ENCODE peak calls at places on chromosome X, in six cellular contexts. A, O, H, F, I and E are unnamed samples. For H3K27me3, the result is how much of the 10 kb centered on the place peaks cover.

GRCh38 chrX:53435997-53436396 is 1.8 kb upstream of the HSD17B10 start:
- DNase-seq in A (peak), O (peak), H (peak), F (peak), I (peak), E (no peak)

GRCh38 chrX:155313766-155314165 is 20.6 kb downstream of the CLIC2 start:
- DNase-seq in A (no peak), O (no peak), H (no peak), F (peak), I (no peak), E (no peak)

GRCh38 chrX:15576019-15576418 is 24.7 kb downstream of the ACE2 start:
- DNase-seq in A (no peak), O (no peak), H (no peak), F (peak), I (no peak), E (no peak)

GRCh38 chrX:106680716-106681115 is 45.8 kb upstream of the RNF128 start:
- DNase-seq in A (no peak), O (no peak), H (no peak), F (no peak), I (no peak), E (no peak)

GRCh38 chrX:151981129-151981528 is 6.7 kb upstream of the GABRE start:
- DNase-seq in A (no peak), O (no peak), H (no peak), F (peak), I (no peak), E (no peak)

GRCh38 chrX:104668550-104668949 is 102.6 kb downstream of the IL1RAPL2 start:
- DNase-seq in A (no peak), O (no peak), H (no peak), F (peak), I (no peak), E (no peak)

GRCh38 chrX:1529328-1529727 is 7.7 kb downstream of the P2RY8 start:
- DNase-seq in A (no peak), O (no peak), H (no peak), F (no peak), I (no peak), E (no peak)

GRCh38 chrX:31132803-31133202 is 61.0 kb upstream of the FTHL17 start:
- DNase-seq in A (no peak), O (no peak), H (no peak), F (no peak), I (no peak), E (no peak)

GRCh38 chrX:39602226-39602625 is 495.5 kb downstream of the BCOR start:
- DNase-seq in A (no peak), O (no peak), H (no peak), F (no peak), I (no peak), E (no peak)

GRCh38 chrX:69195810-69196209 is 30.6 kb upstream of the PJA1 start:
- DNase-seq in A (no peak), O (no peak), H (no peak), F (no peak), I (no peak), E (no peak)

GRCh38 chrX:15465347-15465746 is 27.8 kb downstream of the PIR start:
- DNase-seq in A (no peak), O (no peak), H (no peak), F (no peak), I (peak), E (no peak)

GRCh38 chrX:67347145-67347544 is 196.7 kb upstream of the AR start:
- DNase-seq in A (no peak), O (no peak), H (no peak), F (no peak), I (no peak), E (no peak)

GRCh38 chrX:7972586-7972985 is 45.4 kb upstream of the PNPLA4 start:
- DNase-seq in A (no peak), O (no peak), H (no peak), F (no peak), I (no peak), E (no peak)

GRCh38 chrX:154368630-154369452 is 5.6 kb downstream of the FLNA start:
- DNase-seq in A (peak), O (peak), H (peak), F (peak), I (peak), E (peak)

GRCh38 chrX:153488231-153488914 is 6.4 kb upstream of the BGN start:
- DNase-seq in A (no peak), O (peak), H (no peak), F (no peak), I (peak), E (no peak)

GRCh38 chrX:50456712-50457484 is 13.7 kb downstream of the DGKK start:
- DNase-seq in A (no peak), O (no peak), H (no peak), F (no peak), I (no peak), E (no peak)

GRCh38 chrX:49111846-49112245 is 11.7 kb downstream of the GPKOW start:
- DNase-seq in A (no peak), O (no peak), H (peak), F (no peak), I (no peak), E (no peak)

GRCh38 chrX:130695931-130696330 is 207.1 kb downstream of the ENOX2 start:
- DNase-seq in A (no peak), O (no peak), H (no peak), F (no peak), I (no peak), E (no peak)

GRCh38 chrX:1322393-1322792 is 14.2 kb upstream of the IL3RA start:
- DNase-seq in A (no peak), O (no peak), H (no peak), F (peak), I (no peak), E (no peak)

GRCh38 chrX:6660567-6661252 is 125.8 kb upstream of the VCX3A start:
- DNase-seq in A (no peak), O (no peak), H (no peak), F (no peak), I (no peak), E (no peak)

GRCh38 chrX:154534526-154535322 is 11.9 kb downstream of the G6PD start:
- DNase-seq in A (peak), O (peak), H (peak), F (peak), I (peak), E (no peak)

GRCh38 chrX:154484255-154485149 is 1.9 kb downstream of the UBL4A start:
- DNase-seq in A (peak), O (no peak), H (no peak), F (peak), I (peak), E (no peak)

GRCh38 chrX:153411255-153411987 is at the start of gene ZFP92:
- DNase-seq in A (peak), O (peak), H (no peak), F (no peak), I (peak), E (no peak)

GRCh38 chrX:124300412-124300811 is 32.0 kb upstream of the TEX13D start:
- DNase-seq in A (no peak), O (no peak), H (no peak), F (no peak), I (no peak), E (no peak)

GRCh38 chrX:6184900-6185515 is 43.7 kb downstream of the NLGN4X start:
- DNase-seq in A (peak), O (no peak), H (no peak), F (no peak), I (no peak), E (no peak)

GRCh38 chrX:3393581-3394111 is 47.2 kb upstream of the MXRA5 start:
- DNase-seq in A (no peak), O (no peak), H (no peak), F (no peak), I (no peak), E (no peak)

GRCh38 chrX:79133897-79134296 is 10.6 kb upstream of the GPR174 start:
- DNase-seq in A (no peak), O (no peak), H (no peak), F (no peak), I (no peak), E (no peak)

GRCh38 chrX:50967734-50968133 is 57.2 kb downstream of the BMP15 start:
- DNase-seq in A (no peak), O (no peak), H (no peak), F (peak), I (no peak), E (no peak)

GRCh38 chrX:40058719-40059118 is 39.0 kb downstream of the BCOR start:
- DNase-seq in A (peak), O (no peak), H (no peak), F (no peak), I (no peak), E (no peak)

GRCh38 chrX:41082783-41083182 is 2.5 kb upstream of the USP9X start:
- DNase-seq in A (no peak), O (no peak), H (no peak), F (no peak), I (no peak), E (no peak)

GRCh38 chrX:131058136-131058868 is at the start of gene ARHGAP36:
- DNase-seq in A (no peak), O (no peak), H (no peak), F (no peak), I (no peak), E (no peak)

GRCh38 chrX:11557120-11557519 is 108.6 kb downstream of the ARHGAP6 start:
- DNase-seq in A (no peak), O (no peak), H (no peak), F (peak), I (no peak), E (no peak)

GRCh38 chrX:133495464-133496391 is 80.4 kb upstream of the GPC4 start:
- DNase-seq in A (peak), O (peak), H (peak), F (no peak), I (peak), E (no peak)

DNA sequence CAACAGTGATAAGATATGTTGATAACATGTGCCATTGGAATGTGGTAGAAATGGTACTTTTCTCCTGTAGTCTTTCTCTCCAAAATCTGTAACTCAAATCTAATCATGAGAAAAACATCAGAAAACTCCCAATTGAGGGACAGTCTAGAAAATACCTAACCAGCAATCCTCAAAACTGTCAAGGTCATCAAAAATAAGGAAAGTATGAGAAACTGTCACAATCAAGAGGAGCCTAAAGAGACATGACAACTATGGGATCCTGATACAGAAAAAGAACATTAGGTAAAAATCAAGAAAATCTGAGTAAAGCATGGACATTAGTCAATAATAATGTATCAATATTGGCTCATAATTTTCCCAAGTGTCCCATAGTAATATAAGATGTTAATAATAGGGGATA is 124.5 kb upstream of the PPP1R2C start:
- DNase-seq in A (no peak), O (no peak), H (no peak), F (no peak), I (no peak), E (no peak)
- H3K27me3 ChIP-seq in A (under half), O (under half), H (under half), F (under half), I (under half), E (under half)

DNA sequence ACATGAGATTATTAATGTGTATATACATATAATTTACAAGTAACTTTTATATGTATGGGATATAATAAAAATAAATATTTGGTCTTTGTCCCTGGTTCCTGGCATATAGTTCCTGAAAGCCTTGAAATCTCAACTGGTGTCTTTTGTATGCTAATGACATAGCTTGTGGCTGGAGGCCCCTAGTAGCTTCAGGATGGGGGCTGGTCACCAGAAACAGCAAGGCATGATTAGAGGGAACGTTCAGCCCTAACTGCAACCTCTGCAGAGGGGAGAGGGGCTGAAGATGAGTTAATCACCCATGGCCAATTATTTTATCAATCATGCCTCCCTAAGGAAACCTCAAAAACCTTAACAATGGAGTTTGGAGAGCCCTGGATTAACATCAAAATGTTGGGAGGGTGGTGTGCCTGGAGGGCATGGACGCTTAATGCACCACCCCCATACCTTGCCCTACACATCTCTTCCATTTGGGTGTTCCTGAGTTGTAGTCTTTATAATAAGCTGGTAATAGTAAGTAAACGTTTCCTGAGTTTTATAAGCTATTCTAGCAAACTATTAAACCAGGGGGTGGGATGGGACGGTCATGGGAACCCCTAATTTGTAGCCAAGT is 21.3 kb downstream of the PIN4 start:
- DNase-seq in A (no peak), O (no peak), H (no peak), F (no peak), I (no peak), E (no peak)
- H3K27ac ChIP-seq in A (no peak), O (no peak), H (no peak), F (peak), I (no peak), E (no peak)

GRCh38 chrX:12595746-12596145 is 195.5 kb upstream of the PRPS2 start:
- DNase-seq in A (no peak), O (no peak), H (no peak), F (no peak), I (no peak), E (no peak)
- H3K27me3 ChIP-seq in A (under half), O (under half), H (under half), F (under half), I (under half), E (under half)

GRCh38 chrX:119853449-119853848 is 686 bp upstream of the UPF3B start:
- DNase-seq in A (peak), O (no peak), H (no peak), F (no peak), I (no peak), E (no peak)
- H3K27ac ChIP-seq in A (peak), O (peak), H (peak), F (no peak), I (peak), E (peak)

DNA sequence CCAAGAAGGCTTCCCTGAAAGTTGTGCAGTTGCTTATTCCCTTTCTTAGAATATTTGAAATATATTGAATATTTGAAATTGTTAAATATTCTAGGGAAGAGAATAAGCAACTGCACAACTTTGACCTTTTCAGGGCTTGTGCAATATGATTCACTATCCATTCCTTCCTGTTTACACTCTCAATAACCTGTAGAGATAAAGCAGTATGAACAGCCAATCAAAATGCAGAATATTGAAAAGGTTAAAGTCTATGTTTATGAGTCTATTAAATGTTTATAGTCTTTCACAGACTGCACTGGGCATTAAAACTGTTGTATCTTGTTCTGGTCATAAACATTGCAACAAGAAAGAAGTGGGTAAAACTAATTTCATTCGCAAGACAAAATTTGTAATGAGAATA is 13.8 kb downstream of the POU3F4 start:
- DNase-seq in A (no peak), O (no peak), H (no peak), F (no peak), I (no peak), E (no peak)
- H3K27me3 ChIP-seq in A (under half), O (under half), H (half or more), F (under half), I (under half), E (under half)

GRCh38 chrX:28802625-28803024 is 215.4 kb downstream of the IL1RAPL1 start:
- DNase-seq in A (no peak), O (no peak), H (no peak), F (peak), I (no peak), E (no peak)
- H3K27ac ChIP-seq in A (no peak), O (no peak), H (no peak), F (no peak), I (no peak), E (no peak)

GRCh38 chrX:70338290-70338689 is 48.4 kb downstream of the KIF4A start:
- DNase-seq in A (no peak), O (no peak), H (no peak), F (no peak), I (no peak), E (no peak)

GRCh38 chrX:70332600-70332999 is 42.7 kb downstream of the KIF4A start:
- DNase-seq in A (no peak), O (no peak), H (no peak), F (no peak), I (no peak), E (no peak)

GRCh38 chrX:70331161-70331560 is 41.3 kb downstream of the KIF4A start:
- DNase-seq in A (no peak), O (no peak), H (no peak), F (peak), I (no peak), E (no peak)

GRCh38 chrX:70336767-70337166 is 46.9 kb downstream of the KIF4A start:
- DNase-seq in A (no peak), O (no peak), H (no peak), F (no peak), I (no peak), E (no peak)
- H3K27me3 ChIP-seq in A (under half), O (under half), H (under half), F (under half), I (under half), E (under half)

GRCh38 chrX:17527932-17528331 is 152.9 kb downstream of the NHS start:
- DNase-seq in A (no peak), O (no peak), H (no peak), F (no peak), I (no peak), E (no peak)
- H3K27ac ChIP-seq in A (no peak), O (peak), H (no peak), F (no peak), I (no peak), E (no peak)

GRCh38 chrX:128457674-128458073 is 405.5 kb upstream of the ACTRT1 start:
- DNase-seq in A (no peak), O (no peak), H (no peak), F (no peak), I (no peak), E (no peak)
- H3K27me3 ChIP-seq in A (under half), O (under half), H (under half), F (under half), I (under half), E (under half)

GRCh38 chrX:22634751-22635150 is 362.0 kb downstream of the CBLL2 start:
- DNase-seq in A (no peak), O (no peak), H (no peak), F (no peak), I (no peak), E (no peak)
- H3K27ac ChIP-seq in A (no peak), O (no peak), H (no peak), F (no peak), I (no peak), E (no peak)